ENCODE peak calls at places on chromosomes 16 and 17, in four cellular contexts. C is tibial nerve, S is lower leg skin, L is suprapubic skin. M is an unnamed sample.

GRCh38 chr16:57304169-57305061 is 19.9 kb upstream of the PLLP start:
- DNase-seq in C (no peak), L (peak; percentile 61), S (no peak), M (peak; percentile 42)

GRCh38 chr17:30780343-30780742 is 44.1 kb downstream of the CRLF3 start:
- DNase-seq in S (no peak), L (no peak), C (no peak), M (no peak)

GRCh38 chr17:44561237-44561623 is 3.9 kb downstream of the FZD2 start:
- DNase-seq in L (no peak), C (no peak), S (no peak), M (no peak)

GRCh38 chr17:9217151-9218067 is 196.1 kb downstream of the NTN1 start:
- DNase-seq in L (no peak), S (no peak), C (no peak), M (peak; percentile 52)

GRCh38 chr17:32458367-32458766 is 14.1 kb downstream of the PSMD11 start:
- DNase-seq in S (no peak), C (no peak), L (no peak), M (no peak)

GRCh38 chr16:84329849-84330684 is 35.4 kb downstream of the WFDC1 start:
- DNase-seq in L (no peak), S (no peak), C (no peak), M (no peak)

GRCh38 chr17:21167303-21167702 is 40.5 kb downstream of the DHRS7B start:
- DNase-seq in L (no peak), S (no peak), C (no peak), M (no peak)

GRCh38 chr16:85331685-85332084 is 219.4 kb upstream of the CIBAR2 start:
- DNase-seq in C (no peak), L (no peak), S (no peak), M (no peak)

GRCh38 chr17:50649042-50649908 is 14.6 kb downstream of the ABCC3 start:
- DNase-seq in L (no peak), S (no peak), C (no peak), M (no peak)

GRCh38 chr17:74213897-74214386 is 571 bp downstream of the TTYH2 start:
- DNase-seq in C (no peak), L (no peak), S (no peak), M (no peak)

GRCh38 chr16:71883193-71883848 is 661 bp downstream of the ZNF821 start:
- DNase-seq in C (no peak), L (no peak), S (no peak), M (no peak)

GRCh38 chr17:77124192-77124908 is 16.4 kb upstream of the SEC14L1 start:
- DNase-seq in S (no peak), C (peak; percentile 22), L (no peak), M (peak; percentile 61)

GRCh38 chr17:10117581-10118001 is 80.8 kb downstream of the GAS7 start:
- DNase-seq in S (no peak), L (peak; percentile 64), C (no peak), M (no peak)

GRCh38 chr17:50367401-50367800 is 5.6 kb downstream of the MRPL27 start:
- DNase-seq in L (no peak), S (no peak), C (no peak), M (no peak)

DNA sequence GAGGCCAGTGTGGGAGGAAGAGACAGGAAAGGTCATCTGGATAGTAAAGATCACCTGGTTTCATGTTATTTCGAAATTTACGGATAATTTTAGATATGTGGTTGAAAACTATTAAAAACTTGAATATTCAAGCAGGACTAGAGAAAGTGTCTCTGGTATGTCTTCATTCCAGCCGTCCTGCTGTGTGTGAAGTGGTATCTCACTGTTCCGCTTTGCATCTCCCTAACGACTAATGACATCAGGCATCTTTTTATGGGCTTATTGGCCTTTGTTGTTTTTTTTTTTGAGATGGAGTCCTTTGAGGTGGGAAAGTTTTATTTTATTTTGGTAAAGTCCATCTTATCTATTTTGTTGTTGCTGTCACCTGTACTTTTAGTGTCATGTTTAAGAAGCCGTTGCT is 214.4 kb upstream of the CHMP6 start:
- DNase-seq in S (no peak), C (no peak), L (no peak), M (no peak)
- TF ChIP-seq POLR2A in S (no peak), C (no peak), L (no peak), M (no peak)

GRCh38 chr17:48998557-48999440 is 1.6 kb downstream of the IGF2BP1 start:
- DNase-seq in S (no peak), C (no peak), L (no peak), M (no peak)
- TF ChIP-seq CTCF in S (no peak), C (no peak), L (no peak), M (no peak)

DNA sequence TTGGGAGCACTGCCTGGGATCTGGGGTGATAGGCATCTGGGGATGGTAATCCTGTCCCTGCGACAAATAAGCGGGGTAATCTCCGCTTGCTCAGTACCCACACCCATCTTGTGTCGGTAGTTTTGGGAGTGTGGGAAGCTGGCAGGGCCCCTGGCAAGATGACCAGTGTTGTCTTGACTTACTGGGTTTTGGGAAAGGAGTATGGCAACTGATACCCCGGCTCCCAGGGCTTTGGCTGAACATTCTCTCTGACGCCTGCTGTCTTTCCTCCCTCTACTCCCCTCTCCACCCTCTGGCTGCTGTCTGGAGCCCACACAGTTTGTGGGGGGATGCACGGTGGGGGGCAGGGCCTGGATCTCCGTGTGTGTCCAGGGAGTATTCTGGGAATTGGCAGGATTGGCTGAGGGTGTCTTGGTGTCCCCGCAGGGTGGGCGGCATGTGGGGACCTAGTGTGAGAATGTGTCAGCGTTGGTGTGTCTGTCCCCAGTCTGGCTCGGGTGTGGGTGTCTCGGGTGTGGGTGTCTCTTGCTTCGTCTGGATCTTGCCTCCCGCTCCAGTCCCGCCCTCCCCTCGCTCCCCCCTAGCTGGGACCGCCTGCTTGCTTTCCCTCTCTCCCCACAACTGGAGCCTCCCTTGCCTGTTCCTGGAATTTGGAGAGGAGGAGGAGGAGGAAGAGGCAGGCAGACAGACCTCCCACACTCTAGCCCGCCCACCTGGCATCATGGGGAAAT is 12.0 kb downstream of the RARA start:
- DNase-seq in C (peak; percentile 44), S (no peak), L (peak; percentile 93), M (peak; percentile 39)
- TF ChIP-seq POLR2A in C (no peak), S (no peak), L (no peak), M (no peak)

GRCh38 chr17:47894498-47895253 is 1.4 kb upstream of the SP2 start:
- DNase-seq in L (no peak), C (no peak), S (no peak), M (no peak)

GRCh38 chr17:47897561-47897960 is 1.5 kb downstream of the SP2 start:
- DNase-seq in S (no peak), L (no peak), C (no peak), M (no peak)

GRCh38 chr17:47895254-47895855 is 681 bp upstream of the SP2 start:
- DNase-seq in L (peak; percentile 80), C (no peak), S (no peak), M (peak; percentile 75)

GRCh38 chr17:47896672-47897490 is 845 bp downstream of the SP2 start:
- DNase-seq in L (peak; percentile 82), C (no peak), S (peak; percentile 43), M (no peak)

GRCh38 chr17:47895856-47896671 is at the start of gene SP2:
- DNase-seq in S (peak; percentile 100), L (peak; percentile 99), C (peak; percentile 100), M (peak; percentile 100)
- TF ChIP-seq CTCF in S (peak; percentile 100), L (peak; percentile 7), C (peak; percentile 91), M (peak; percentile 17)

GRCh38 chr17:81308161-81308560 is 13.1 kb upstream of the SLC38A10 start:
- DNase-seq in L (no peak), S (no peak), C (no peak), M (no peak)

GRCh38 chr17:81307636-81308035 is 12.5 kb upstream of the SLC38A10 start:
- DNase-seq in S (no peak), C (no peak), L (no peak), M (no peak)

GRCh38 chr17:81309859-81310839 is 15.0 kb upstream of the SLC38A10 start:
- DNase-seq in C (no peak), S (no peak), L (no peak), M (no peak)

GRCh38 chr17:81310963-81311550 is 15.9 kb upstream of the SLC38A10 start:
- DNase-seq in L (no peak), C (no peak), S (no peak), M (no peak)

GRCh38 chr17:81309140-81309858 is 14.2 kb upstream of the SLC38A10 start:
- DNase-seq in C (peak; percentile 85), S (peak; percentile 89), L (peak; percentile 97), M (peak; percentile 93)
- TF ChIP-seq POLR2A in C (no peak), S (no peak), L (no peak), M (peak; percentile 41)

GRCh38 chr17:81336930-81337325 is 41.8 kb upstream of the SLC38A10 start:
- DNase-seq in L (no peak), C (no peak), S (no peak), M (no peak)

GRCh38 chr17:81337449-81337848 is 42.3 kb upstream of the SLC38A10 start:
- DNase-seq in L (no peak), C (no peak), S (no peak), M (peak; percentile 76)

GRCh38 chr17:81335388-81336157 is 40.5 kb upstream of the SLC38A10 start:
- DNase-seq in L (no peak), S (no peak), C (no peak), M (no peak)

GRCh38 chr17:81334987-81335386 is 39.9 kb upstream of the SLC38A10 start:
- DNase-seq in S (no peak), L (no peak), C (no peak), M (no peak)

GRCh38 chr17:81336296-81336929 is 41.3 kb upstream of the SLC38A10 start:
- DNase-seq in S (no peak), L (peak; percentile 51), C (no peak), M (no peak)
- TF ChIP-seq CTCF in S (no peak), L (no peak), C (no peak), M (no peak)

GRCh38 chr17:7234100-7235012 is at the start of gene DVL2:
- DNase-seq in L (peak; percentile 98), S (peak; percentile 97), C (peak; percentile 94), M (peak; percentile 96)
- TF ChIP-seq POLR2A in L (peak; percentile 65), S (no peak), C (peak; percentile 57), M (peak; percentile 24)

DNA sequence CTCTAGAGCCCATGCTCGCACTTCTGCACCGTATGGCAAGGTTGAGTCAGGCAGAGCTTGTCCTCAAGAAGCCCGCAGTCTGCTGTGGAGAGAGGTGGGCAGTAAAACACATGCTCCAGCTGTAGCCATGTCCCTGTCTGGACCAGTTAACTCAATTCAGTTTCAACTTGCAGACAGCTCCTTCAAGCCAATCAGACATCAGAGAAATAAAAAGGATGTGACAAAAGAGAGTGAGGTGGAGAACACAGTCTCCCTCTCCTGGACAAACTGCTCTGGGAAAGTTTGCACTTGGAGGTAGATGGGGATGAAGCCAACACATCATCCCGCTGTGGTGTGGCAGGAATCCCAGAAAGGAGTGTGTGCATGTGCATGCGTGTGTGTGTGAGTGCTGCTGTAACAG is 358.5 kb upstream of the ASIC2 start:
- DNase-seq in S (no peak), C (no peak), L (no peak), M (no peak)
- TF ChIP-seq CTCF in S (no peak), C (no peak), L (no peak), M (no peak)